ENCODE peak calls at places on chromosomes 2 and 18, in eight cellular contexts. U is tibial nerve; O is CD4-positive, alpha-beta memory T cell; A is ovary; G is body of pancreas; V is neural progenitor cell; E is fibroblast of lung; Z is mammary epithelial cell. C is an unnamed sample.

GRCh38 chr2:68435605-68436004 is 31.5 kb downstream of the FBXO48 start:
- DNase-seq in E (peak; percentile 70), V (no peak), A (no peak), G (no peak), U (no peak), O (no peak), Z (no peak), C (no peak)

GRCh38 chr18:45852631-45853030 is 27.2 kb downstream of the SIGLEC15 start:
- DNase-seq in A (no peak), O (no peak), V (no peak), U (no peak), G (no peak), E (no peak), Z (no peak), C (no peak)

GRCh38 chr18:55856191-55856590 is 268.2 kb upstream of the TCF4 start:
- DNase-seq in G (no peak), O (no peak), U (no peak), A (no peak), Z (peak; percentile 95), V (no peak), E (peak; percentile 25), C (peak; percentile 57)

GRCh38 chr2:200272320-200272719 is 34.2 kb upstream of the SPATS2L start:
- DNase-seq in V (no peak), U (no peak), A (no peak), G (no peak), O (no peak), E (no peak), Z (no peak), C (no peak)

GRCh38 chr2:207161724-207162123 is 4.0 kb downstream of the KLF7 start:
- DNase-seq in O (no peak), E (peak; percentile 69), U (no peak), V (no peak), A (no peak), G (no peak), Z (no peak), C (no peak)

GRCh38 chr2:15624903-15625302 is 33.2 kb downstream of the DDX1 start:
- DNase-seq in G (no peak), Z (no peak), O (no peak), V (no peak), A (no peak), E (no peak), U (no peak), C (no peak)

GRCh38 chr2:239763433-239764097 is 261.6 kb downstream of the NDUFA10 start:
- DNase-seq in V (peak; percentile 56), G (no peak), U (no peak), Z (no peak), O (no peak), A (no peak), E (no peak), C (no peak)

GRCh38 chr2:111694690-111695089 is 189.3 kb downstream of the ANAPC1 start:
- DNase-seq in E (peak; percentile 94), A (no peak), Z (peak; percentile 51), U (peak; percentile 54), V (no peak), O (no peak), G (no peak), C (peak; percentile 54)

GRCh38 chr2:49278561-49278960 is 124.2 kb upstream of the FSHR start:
- DNase-seq in V (no peak), A (no peak), G (no peak), O (no peak), E (no peak), U (no peak), Z (no peak), C (no peak)

GRCh38 chr2:237818066-237818473 is 19.5 kb downstream of the RBM44 start:
- DNase-seq in V (no peak), A (no peak), U (no peak), G (no peak), Z (peak; percentile 85), E (peak; percentile 65), O (no peak), C (peak; percentile 49)

GRCh38 chr2:226295123-226295522 is 504.5 kb downstream of the IRS1 start:
- DNase-seq in O (no peak), Z (no peak), A (no peak), E (no peak), V (no peak), G (no peak), U (no peak), C (no peak)

GRCh38 chr2:204365778-204366177 is 179.5 kb upstream of the PARD3B start:
- DNase-seq in O (no peak), A (no peak), G (no peak), V (no peak), U (no peak), E (peak; percentile 14), Z (no peak), C (no peak)

GRCh38 chr2:238097988-238098853 is 1.9 kb upstream of the ESPNL start:
- DNase-seq in Z (no peak), O (peak; percentile 10), V (peak; percentile 53), E (peak; percentile 74), U (peak; percentile 63), A (no peak), G (peak; percentile 58), C (peak; percentile 86)

GRCh38 chr2:171420728-171421563 is 12.8 kb downstream of the METTL8 start:
- DNase-seq in G (no peak), A (no peak), O (no peak), E (no peak), Z (no peak), U (no peak), V (no peak), C (no peak)
- H3K9me3 ChIP-seq in G (no peaks in the 10 kb centered on the region), A (no peaks in the 10 kb centered on the region), O (peaks cover 3% of the 10 kb centered on the region), E (no peaks in the 10 kb centered on the region), Z (peaks cover 9% of the 10 kb centered on the region), U (no peaks in the 10 kb centered on the region), V (no peaks in the 10 kb centered on the region), C (peaks cover 19% of the 10 kb centered on the region)

GRCh38 chr18:13703899-13704298 is 22.5 kb downstream of the FAM210A start:
- DNase-seq in Z (no peak), O (no peak), V (peak; percentile 15), A (no peak), G (no peak), E (peak; percentile 23), U (no peak), C (no peak)
- H3K9me3 ChIP-seq in Z (peaks cover 13% of the 10 kb centered on the region), O (no peaks in the 10 kb centered on the region), V (peaks cover 26% of the 10 kb centered on the region), A (no peaks in the 10 kb centered on the region), G (no peaks in the 10 kb centered on the region), E (no peaks in the 10 kb centered on the region), U (no peaks in the 10 kb centered on the region), C (peaks cover 56% of the 10 kb centered on the region)

GRCh38 chr2:98634406-98635092 is 26.2 kb downstream of the UNC50 start:
- DNase-seq in G (no peak), O (no peak), V (peak; percentile 65), A (no peak), Z (peak; percentile 1), E (peak; percentile 5), U (no peak), C (peak; percentile 11)
- H3K9me3 ChIP-seq in G (no peaks in the 10 kb centered on the region), O (no peaks in the 10 kb centered on the region), V (no peaks in the 10 kb centered on the region), A (no peaks in the 10 kb centered on the region), Z (no peaks in the 10 kb centered on the region), E (no peaks in the 10 kb centered on the region), U (no peaks in the 10 kb centered on the region), C (no peaks in the 10 kb centered on the region)

GRCh38 chr2:122129399-122129798 is 373.9 kb downstream of the TSN start:
- DNase-seq in G (no peak), Z (no peak), U (no peak), O (no peak), A (no peak), V (no peak), E (no peak), C (no peak)
- H3K9me3 ChIP-seq in G (no peaks in the 10 kb centered on the region), Z (peaks cover 3% of the 10 kb centered on the region), U (no peaks in the 10 kb centered on the region), O (peaks cover 11% of the 10 kb centered on the region), A (peaks cover 5% of the 10 kb centered on the region), V (peaks cover 31% of the 10 kb centered on the region), E (no peaks in the 10 kb centered on the region), C (peaks cover 28% of the 10 kb centered on the region)

GRCh38 chr18:9495465-9495864 is 20.2 kb downstream of the RALBP1 start:
- DNase-seq in O (no peak), G (no peak), A (no peak), V (no peak), Z (no peak), E (no peak), U (no peak), C (no peak)

GRCh38 chr18:9495916-9496540 is 20.7 kb downstream of the RALBP1 start:
- DNase-seq in G (no peak), O (no peak), A (no peak), E (no peak), Z (no peak), U (no peak), V (no peak), C (no peak)

GRCh38 chr18:9494778-9495302 is 19.5 kb downstream of the RALBP1 start:
- DNase-seq in A (no peak), G (no peak), O (no peak), E (no peak), Z (no peak), V (no peak), U (no peak), C (no peak)
- H3K9me3 ChIP-seq in A (no peaks in the 10 kb centered on the region), G (no peaks in the 10 kb centered on the region), O (no peaks in the 10 kb centered on the region), E (no peaks in the 10 kb centered on the region), Z (no peaks in the 10 kb centered on the region), V (no peaks in the 10 kb centered on the region), U (no peaks in the 10 kb centered on the region), C (peaks cover 8% of the 10 kb centered on the region)

DNA sequence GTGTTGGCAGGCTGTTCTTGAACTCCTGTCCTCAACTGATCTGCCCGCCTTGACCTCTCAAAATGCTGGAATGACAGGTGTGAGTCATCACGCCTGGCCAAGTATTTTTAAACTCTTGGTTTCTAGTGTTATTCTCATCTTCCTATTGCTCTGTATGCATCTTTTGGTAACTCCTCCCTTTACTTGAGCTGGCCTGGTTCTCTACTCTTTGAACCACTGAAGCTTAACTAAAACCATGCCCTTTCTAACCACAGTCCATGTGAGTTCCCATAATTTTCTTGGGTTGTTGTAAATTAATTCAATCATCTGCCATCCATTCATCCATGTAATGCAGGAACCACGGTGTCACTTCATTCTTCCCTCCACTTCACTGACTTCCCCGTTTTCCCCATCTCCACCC is 1131.3 kb downstream of the DPP10 start:
- DNase-seq in Z (no peak), A (no peak), O (no peak), G (no peak), U (no peak), V (no peak), E (no peak), C (no peak)
- H3K9me3 ChIP-seq in Z (peaks cover 25% of the 10 kb centered on the region), A (no peaks in the 10 kb centered on the region), O (no peaks in the 10 kb centered on the region), G (no peaks in the 10 kb centered on the region), U (no peaks in the 10 kb centered on the region), V (no peaks in the 10 kb centered on the region), E (no peaks in the 10 kb centered on the region), C (peaks cover 12% of the 10 kb centered on the region)

GRCh38 chr2:214904634-214905033 is 95.2 kb upstream of the BARD1 start:
- DNase-seq in U (no peak), A (no peak), Z (no peak), O (no peak), G (no peak), V (no peak), E (no peak), C (no peak)

GRCh38 chr2:214899751-214900150 is 90.3 kb upstream of the BARD1 start:
- DNase-seq in O (no peak), V (no peak), A (no peak), Z (peak; percentile 69), G (no peak), E (no peak), U (no peak), C (no peak)

GRCh38 chr2:214902273-214902672 is 92.8 kb upstream of the BARD1 start:
- DNase-seq in Z (no peak), V (peak; percentile 80), E (no peak), G (no peak), U (no peak), O (no peak), A (no peak), C (no peak)

GRCh38 chr2:214904176-214904575 is 94.7 kb upstream of the BARD1 start:
- DNase-seq in U (no peak), Z (no peak), V (no peak), O (no peak), G (no peak), A (no peak), E (no peak), C (no peak)
- H3K9me3 ChIP-seq in U (no peaks in the 10 kb centered on the region), Z (no peaks in the 10 kb centered on the region), V (no peaks in the 10 kb centered on the region), O (no peaks in the 10 kb centered on the region), G (no peaks in the 10 kb centered on the region), A (no peaks in the 10 kb centered on the region), E (no peaks in the 10 kb centered on the region), C (no peaks in the 10 kb centered on the region)

C was measured in A673.